ENCODE peak calls at places on chromosomes 5 and 9, in ten cellular contexts. B is astrocyte; Z is AG04450; C is neural progenitor cell; R is effector memory CD4-positive, alpha-beta T cell; O is HCT116; H is heart right ventricle; K is pancreas; Q is fibroblast of lung; T is H1. F is an unnamed sample.
A peak's percentile ranks its signal among the peaks of the same experiment; 100 is the strongest.

GRCh38 chr5:122228728-122229392 is 83.2 kb upstream of the SNCAIP start:
- DNase-seq in C (no peak), Q (no peak), B (no peak), H (no peak), T (no peak), K (no peak), O (no peak), Z (no peak), R (no peak), F (peak; percentile 67)

GRCh38 chr9:120579139-120579749 is 723 bp downstream of the CDK5RAP2 start:
- DNase-seq in H (no peak), K (no peak), T (no peak), Q (no peak), O (no peak), B (no peak), R (no peak), C (peak; percentile 11), Z (no peak), F (peak; percentile 26)

GRCh38 chr9:91341258-91341746 is 20.4 kb downstream of the AUH start:
- DNase-seq in O (no peak), Z (no peak), H (no peak), B (peak; percentile 60), T (no peak), K (no peak), R (no peak), C (no peak), Q (no peak), F (no peak)

GRCh38 chr5:19608434-19608833 is 379.6 kb downstream of the CDH18 start:
- DNase-seq in Z (no peak), Q (peak; percentile 34), B (peak; percentile 10), R (no peak), T (no peak), C (no peak), O (no peak), H (no peak), K (no peak), F (no peak)

GRCh38 chr9:131257266-131258025 is 18.9 kb downstream of the FAM78A start:
- DNase-seq in R (no peak), B (no peak), Q (no peak), T (no peak), O (no peak), H (no peak), K (no peak), Z (no peak), C (no peak), F (no peak)

GRCh38 chr9:134883040-134883782 is 2.6 kb downstream of the FCN2 start:
- DNase-seq in H (no peak), R (no peak), C (no peak), O (no peak), Q (no peak), Z (no peak), T (no peak), K (no peak), B (no peak), F (no peak)

GRCh38 chr5:15500326-15500958 is 462 bp downstream of the FBXL7 start:
- DNase-seq in H (peak; percentile 75), T (peak; percentile 79), B (peak; percentile 31), Q (peak; percentile 50), R (no peak), Z (no peak), C (peak; percentile 68), O (no peak), K (no peak), F (peak; percentile 58)

GRCh38 chr9:113505963-113506624 is 42.6 kb downstream of the RGS3 start:
- DNase-seq in R (no peak), O (no peak), T (peak; percentile 61), Z (no peak), K (no peak), H (no peak), C (peak; percentile 95), Q (no peak), B (no peak), F (no peak)

GRCh38 chr5:72443883-72444282 is 63.3 kb downstream of the ZNF366 start:
- DNase-seq in T (no peak), O (no peak), Z (no peak), C (no peak), Q (no peak), H (no peak), B (no peak), K (no peak), R (no peak), F (no peak)

GRCh38 chr9:15967068-15967467 is 414.2 kb downstream of the CCDC171 start:
- DNase-seq in C (no peak), O (no peak), B (no peak), Z (no peak), K (no peak), H (no peak), Q (peak; percentile 15), R (no peak), T (no peak), F (no peak)

GRCh38 chr5:86979801-86980510 is 287.7 kb upstream of the RASA1 start:
- DNase-seq in O (peak; percentile 33), B (peak; percentile 77), T (no peak), H (no peak), K (no peak), Q (peak; percentile 84), C (no peak), R (no peak), Z (peak; percentile 10), F (no peak)

GRCh38 chr5:30103056-30104020 is 1090.1 kb upstream of the CDH6 start:
- DNase-seq in Z (no peak), O (no peak), R (no peak), T (no peak), C (no peak), Q (peak; percentile 24), B (peak; percentile 59), H (no peak), K (no peak), F (peak; percentile 92)

GRCh38 chr9:128120061-128120740 is 7.3 kb downstream of the PTGES2 start:
- DNase-seq in K (peak; percentile 16), R (no peak), T (no peak), Z (no peak), C (no peak), Q (no peak), B (no peak), O (no peak), H (peak; percentile 10), F (no peak)

GRCh38 chr9:134853893-134854292 is 26.7 kb upstream of the FCN2 start:
- DNase-seq in Z (no peak), T (no peak), Q (no peak), C (no peak), H (no peak), O (no peak), R (no peak), B (no peak), K (no peak), F (no peak)

GRCh38 chr9:117546894-117547293 is 132.0 kb upstream of the ASTN2 start:
- DNase-seq in C (no peak), Z (no peak), Q (no peak), O (no peak), T (no peak), B (no peak), R (peak; percentile 5), K (peak; percentile 27), H (no peak), F (no peak)
- H3K4me3 ChIP-seq in C (peak overlapping the region; percentile 26), Z (no peak overlapping the region), Q (no peak overlapping the region), O (no peak overlapping the region), T (no peak overlapping the region), B (no peak overlapping the region), R (no peak overlapping the region), K (no peak overlapping the region), H (no peak overlapping the region), F (no peak overlapping the region)

GRCh38 chr5:58262226-58262625 is 197.7 kb downstream of the PLK2 start:
- DNase-seq in T (no peak), R (no peak), Q (no peak), K (no peak), C (no peak), O (no peak), B (peak; percentile 47), Z (no peak), H (no peak), F (no peak)

GRCh38 chr5:58263291-58263690 is 196.6 kb downstream of the PLK2 start:
- DNase-seq in Z (no peak), B (peak; percentile 51), K (no peak), H (no peak), O (no peak), T (no peak), R (no peak), Q (no peak), C (no peak), F (no peak)

GRCh38 chr5:58265531-58265930 is 194.4 kb downstream of the PLK2 start:
- DNase-seq in H (no peak), C (no peak), Q (no peak), O (no peak), K (no peak), R (no peak), Z (no peak), T (no peak), B (no peak), F (no peak)

GRCh38 chr5:58266402-58266801 is 193.5 kb downstream of the PLK2 start:
- DNase-seq in Q (no peak), K (no peak), O (no peak), B (peak; percentile 27), C (no peak), H (no peak), R (no peak), Z (no peak), T (no peak), F (no peak)

DNA sequence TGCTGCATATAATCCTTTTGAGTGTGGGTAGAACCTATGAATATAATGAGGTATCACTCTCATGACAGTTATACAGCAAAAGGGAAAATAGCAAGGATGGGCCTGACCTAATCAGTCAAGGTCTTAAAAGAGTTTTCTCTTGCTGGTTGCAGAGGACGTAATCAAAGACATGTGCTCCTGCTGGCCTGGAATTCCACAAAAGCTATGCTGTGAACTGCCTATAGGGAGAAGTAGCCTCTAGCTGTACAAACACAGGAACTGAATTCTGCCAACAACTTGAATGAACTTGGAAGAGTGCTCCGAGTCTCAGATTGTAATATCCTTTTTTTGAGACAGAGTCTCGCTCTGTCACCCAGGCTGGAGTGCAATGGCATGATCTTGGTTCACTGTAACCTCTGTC is 195.6 kb downstream of the PLK2 start:
- DNase-seq in Q (no peak), T (no peak), H (no peak), C (no peak), Z (no peak), K (no peak), O (no peak), B (no peak), R (no peak), F (no peak)
- H3K27me3 ChIP-seq in Q (no peaks in the 10 kb centered on the region), T (no peaks in the 10 kb centered on the region), H (no peaks in the 10 kb centered on the region), C (no peaks in the 10 kb centered on the region), Z (no peaks in the 10 kb centered on the region), K (no peaks in the 10 kb centered on the region), O (no peaks in the 10 kb centered on the region), B (no peaks in the 10 kb centered on the region), R (no peaks in the 10 kb centered on the region), F (no peaks in the 10 kb centered on the region)

DNA sequence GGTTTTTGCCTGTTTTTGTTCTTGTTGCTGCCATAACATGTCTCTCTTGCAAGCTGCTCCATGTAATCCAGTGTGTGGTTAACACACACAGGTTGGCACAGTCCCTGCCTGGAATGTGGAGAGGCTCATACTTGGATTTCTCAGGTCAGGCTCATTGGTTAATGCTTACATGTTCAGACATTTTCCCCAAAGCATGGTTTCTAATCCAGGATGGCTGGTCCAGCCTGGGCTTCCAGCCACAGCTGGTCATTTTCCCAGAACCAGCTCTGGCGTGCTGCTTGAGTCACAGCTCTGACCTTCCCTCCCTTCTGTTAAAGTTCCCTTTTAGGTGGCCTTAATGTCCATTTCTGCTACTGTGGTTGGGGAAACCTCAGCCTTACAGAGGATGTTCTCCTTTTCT is 294.3 kb downstream of the TAF11L14 start:
- DNase-seq in B (no peak), T (no peak), O (no peak), C (no peak), K (peak; percentile 55), Z (no peak), H (peak; percentile 13), R (no peak), Q (no peak), F (no peak)
- H3K9me3 ChIP-seq in B (peaks cover 10% of the 10 kb centered on the region), T (peaks cover 3% of the 10 kb centered on the region), O (peaks cover 17% of the 10 kb centered on the region), C (no peaks in the 10 kb centered on the region), K (no peaks in the 10 kb centered on the region), Z (peaks cover 19% of the 10 kb centered on the region), H (peaks cover 9% of the 10 kb centered on the region), R (peaks cover 7% of the 10 kb centered on the region), Q (no peaks in the 10 kb centered on the region), F (no peaks in the 10 kb centered on the region)

GRCh38 chr5:132491368-132492364 is 1.1 kb upstream of the IRF1 start:
- DNase-seq in B (no peak), Q (no peak), Z (no peak), R (no peak), H (no peak), K (peak; percentile 43), C (peak; percentile 21), T (peak; percentile 64), O (no peak), F (no peak)
- H3K4me3 ChIP-seq in B (peak overlapping the region; percentile 72), Q (peak overlapping the region; percentile 98), Z (peak overlapping the region; percentile 57), R (peak overlapping the region; percentile 97), H (peak overlapping the region; percentile 94), K (peak overlapping the region; percentile 36), C (peak overlapping the region; percentile 55), T (peak overlapping the region; percentile 66), O (peak overlapping the region; percentile 46), F (peak overlapping the region; percentile 88)